ENCODE peak calls at places on chromosome 19, in nine cellular contexts. O is HepG2, R is A549, M is heart left ventricle, E is K562, Q is upper lobe of left lung, D is GM12878, N is right lobe of liver, X is body of pancreas. S is an unnamed sample.

GRCh38 chr19:19487077-19488040 is 28.0 kb downstream of the TSSK6 start:
- ATAC-seq in O (no peak), R (no peak), M (no peak), E (peak), Q (no peak), D (no peak), N (no peak), X (no peak), S (no peak)

GRCh38 chr19:51168571-51169282 is 26.6 kb downstream of the SIGLEC7 start:
- ATAC-seq in O (no peak), R (peak), M (no peak), E (no peak), Q (no peak), D (no peak), N (peak), X (no peak), S (no peak)

GRCh38 chr19:53906211-53907192 is 2.6 kb upstream of the CACNG7 start:
- ATAC-seq in O (peak), R (peak), M (peak), E (peak), Q (peak), D (no peak), N (peak), X (no peak), S (no peak)

GRCh38 chr19:3752492-3752891 is 9.0 kb downstream of the APBA3 start:
- ATAC-seq in O (no peak), R (no peak), M (no peak), E (no peak), Q (no peak), D (no peak), N (peak), X (no peak), S (peak)

GRCh38 chr19:34503546-34504272 is 22.2 kb downstream of the WTIP start:
- ATAC-seq in O (peak), R (no peak), M (peak), E (no peak), Q (no peak), D (no peak), N (peak), X (no peak), S (no peak)

GRCh38 chr19:35479278-35479677 is 11.0 kb downstream of the KRTDAP start:
- ATAC-seq in O (no peak), R (peak), M (no peak), E (no peak), Q (no peak), D (no peak), N (no peak), X (no peak), S (no peak)

GRCh38 chr19:44975444-44975843 is 20.3 kb downstream of the CLPTM1 start:
- ATAC-seq in O (no peak), R (no peak), M (no peak), E (no peak), Q (no peak), D (no peak), N (no peak), X (no peak), S (no peak)

GRCh38 chr19:38402967-38403674 is at the start of gene FAM98C:
- ATAC-seq in O (peak), R (peak), M (peak), E (peak), Q (peak), D (peak), N (peak), X (peak), S (peak)

GRCh38 chr19:57927587-57927986 is 7.6 kb downstream of the ZNF418 start:
- ATAC-seq in O (no peak), R (no peak), M (no peak), E (no peak), Q (no peak), D (no peak), N (no peak), X (no peak), S (no peak)

GRCh38 chr19:33883869-33884519 is 87.3 kb downstream of the KCTD15 start:
- ATAC-seq in O (no peak), R (peak), M (peak), E (no peak), Q (peak), D (no peak), N (peak), X (peak), S (peak)

GRCh38 chr19:4879041-4879440 is 11.6 kb upstream of the PLIN3 start:
- ATAC-seq in O (no peak), R (no peak), M (no peak), E (no peak), Q (no peak), D (no peak), N (no peak), X (no peak), S (no peak)

GRCh38 chr19:19262190-19263057 is 10.7 kb downstream of the TM6SF2 start:
- ATAC-seq in O (peak), R (no peak), M (no peak), E (peak), Q (no peak), D (no peak), N (no peak), X (no peak), S (no peak)

GRCh38 chr19:42152876-42153275 is 20.6 kb upstream of the POU2F2 start:
- ATAC-seq in O (peak), R (peak), M (no peak), E (peak), Q (no peak), D (no peak), N (no peak), X (no peak), S (no peak)

GRCh38 chr19:54373781-54374266 is 9.1 kb upstream of the LAIR1 start:
- ATAC-seq in O (no peak), R (no peak), M (peak), E (peak), Q (peak), D (peak), N (no peak), X (no peak), S (peak)

GRCh38 chr19:4367781-4368127 is 24.4 kb downstream of the MPND start:
- ATAC-seq in O (no peak), R (no peak), M (no peak), E (no peak), Q (no peak), D (no peak), N (no peak), X (no peak), S (no peak)

GRCh38 chr19:49361438-49362047 is 673 bp downstream of the TEAD2 start:
- ATAC-seq in O (peak), R (peak), M (peak), E (peak), Q (peak), D (no peak), N (peak), X (peak), S (peak)

GRCh38 chr19:28313633-28314032 is 899.3 kb downstream of the UQCRFS1 start:
- ATAC-seq in O (no peak), R (no peak), M (peak), E (no peak), Q (no peak), D (no peak), N (no peak), X (peak), S (no peak)

GRCh38 chr19:41325947-41326706 is 16.2 kb downstream of the CCDC97 start:
- ATAC-seq in O (peak), R (no peak), M (peak), E (no peak), Q (no peak), D (peak), N (peak), X (no peak), S (no peak)

GRCh38 chr19:48757089-48757675 is 1.9 kb downstream of the FGF21 start:
- ATAC-seq in O (no peak), R (no peak), M (no peak), E (no peak), Q (no peak), D (no peak), N (peak), X (no peak), S (no peak)

GRCh38 chr19:53594811-53595509 is 36.8 kb upstream of the DPRX start:
- ATAC-seq in O (no peak), R (no peak), M (no peak), E (no peak), Q (no peak), D (no peak), N (peak), X (no peak), S (no peak)

GRCh38 chr19:10227215-10227971 is 3.7 kb downstream of the S1PR2 start:
- ATAC-seq in O (no peak), R (no peak), M (peak), E (no peak), Q (no peak), D (no peak), N (no peak), X (no peak), S (peak)

GRCh38 chr19:48418317-48419064 is 25.0 kb downstream of the GRIN2D start:
- ATAC-seq in O (peak), R (peak), M (no peak), E (peak), Q (no peak), D (peak), N (no peak), X (no peak), S (no peak)

GRCh38 chr19:5052515-5052914 is 83.6 kb downstream of the KDM4B start:
- ATAC-seq in O (no peak), R (no peak), M (no peak), E (peak), Q (no peak), D (no peak), N (no peak), X (no peak), S (no peak)

GRCh38 chr19:9456018-9456689 is 20.8 kb upstream of the ZNF266 start:
- ATAC-seq in O (peak), R (no peak), M (no peak), E (no peak), Q (no peak), D (no peak), N (no peak), X (no peak), S (no peak)

GRCh38 chr19:38583219-38583984 is 34.4 kb downstream of the MAP4K1 start:
- ATAC-seq in O (no peak), R (peak), M (no peak), E (peak), Q (no peak), D (peak), N (peak), X (no peak), S (no peak)

GRCh38 chr19:3655402-3656072 is 28.9 kb upstream of the CACTIN start:
- ATAC-seq in O (no peak), R (no peak), M (peak), E (no peak), Q (no peak), D (no peak), N (no peak), X (no peak), S (peak)

GRCh38 chr19:40689339-40690049 is 957 bp downstream of the NUMBL start:
- ATAC-seq in O (no peak), R (peak), M (no peak), E (peak), Q (no peak), D (no peak), N (no peak), X (no peak), S (no peak)

GRCh38 chr19:19513671-19514070 is 1.7 kb downstream of the TSSK6 start:
- ATAC-seq in O (no peak), R (no peak), M (no peak), E (no peak), Q (no peak), D (no peak), N (no peak), X (no peak), S (no peak)

GRCh38 chr19:2492870-2493269 is 16.9 kb downstream of the GADD45B start:
- ATAC-seq in O (no peak), R (no peak), M (no peak), E (no peak), Q (no peak), D (no peak), N (no peak), X (no peak), S (no peak)

GRCh38 chr19:51788936-51789795 is 5.8 kb upstream of the FPR3 start:
- ATAC-seq in O (no peak), R (no peak), M (peak), E (no peak), Q (peak), D (no peak), N (peak), X (no peak), S (no peak)

GRCh38 chr19:35395762-35396199 is 24.9 kb downstream of the GPR42 start:
- ATAC-seq in O (peak), R (peak), M (peak), E (peak), Q (no peak), D (no peak), N (peak), X (peak), S (no peak)

GRCh38 chr19:43684326-43684725 is 14.4 kb upstream of the PLAUR start:
- ATAC-seq in O (no peak), R (no peak), M (no peak), E (no peak), Q (no peak), D (peak), N (no peak), X (no peak), S (no peak)

GRCh38 chr19:54390942-54391577 is 24.2 kb upstream of the TTYH1 start:
- ATAC-seq in O (peak), R (peak), M (peak), E (peak), Q (peak), D (peak), N (peak), X (no peak), S (no peak)

GRCh38 chr19:3387645-3388589 is 21.5 kb downstream of the NFIC start:
- ATAC-seq in O (no peak), R (peak), M (peak), E (no peak), Q (peak), D (no peak), N (peak), X (peak), S (peak)

GRCh38 chr19:1037553-1038115 is 2.3 kb upstream of the ABCA7 start:
- ATAC-seq in O (no peak), R (no peak), M (no peak), E (no peak), Q (no peak), D (peak), N (no peak), X (no peak), S (no peak)

GRCh38 chr19:1041272-1041834 is 1.4 kb downstream of the ABCA7 start:
- ATAC-seq in O (no peak), R (no peak), M (no peak), E (no peak), Q (no peak), D (no peak), N (no peak), X (no peak), S (no peak)

GRCh38 chr19:1040476-1041271 is 767 bp downstream of the ABCA7 start:
- ATAC-seq in O (peak), R (peak), M (peak), E (peak), Q (peak), D (peak), N (peak), X (peak), S (peak)

GRCh38 chr19:1039646-1040475 is at the start of gene ABCA7:
- ATAC-seq in O (peak), R (peak), M (peak), E (peak), Q (peak), D (peak), N (peak), X (peak), S (peak)

DNA sequence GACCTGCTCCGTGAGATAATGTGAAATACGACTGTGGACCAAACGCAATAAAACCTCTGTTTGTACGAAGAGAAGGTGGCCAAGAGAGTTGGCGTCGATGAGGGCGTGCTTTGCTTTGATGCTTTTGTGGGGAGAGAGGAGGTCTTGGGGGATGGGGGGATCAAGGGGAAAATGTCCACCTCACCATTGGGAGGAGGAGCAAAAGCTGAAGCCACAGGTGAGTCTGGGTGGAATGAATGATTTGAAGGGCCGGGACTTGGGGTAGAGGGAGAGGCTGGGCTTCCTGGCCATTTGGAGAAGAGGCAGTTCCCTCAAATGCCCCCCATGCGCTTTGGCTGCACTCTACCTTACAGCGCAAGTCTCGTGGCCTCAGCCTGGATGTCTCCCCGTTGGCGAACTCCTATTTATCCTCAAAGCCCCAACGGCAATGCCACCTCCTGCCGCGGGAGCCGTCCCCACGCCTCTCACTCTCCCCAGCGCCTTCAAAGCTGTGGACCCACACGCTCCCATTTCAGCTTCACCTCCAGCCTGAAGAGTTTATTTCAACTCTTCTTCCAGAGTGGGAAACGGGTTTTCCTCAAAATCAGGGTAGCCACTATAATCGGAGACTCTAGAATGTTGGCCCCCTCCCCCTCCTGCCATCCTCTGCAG is 787 bp upstream of the ABCA7 start:
- ATAC-seq in O (no peak), R (no peak), M (no peak), E (no peak), Q (no peak), D (no peak), N (no peak), X (no peak), S (no peak)
- H3K4me3 ChIP-seq in O (no peak), R (no peak), M (peak), E (peak), Q (peak), D (peak), N (no peak), X (no peak), S (peak)

GRCh38 chr19:37226248-37226647 is 8.2 kb downstream of the ZNF383 start:
- ATAC-seq in O (no peak), R (no peak), M (no peak), E (no peak), Q (no peak), D (no peak), N (no peak), X (no peak), S (no peak)
- TF ChIP-seq POLR2A in O (no peak), R (no peak), M (no peak), E (no peak), Q (no peak), D (no peak), N (no peak), X (no peak), S (no peak)

GRCh38 chr19:12623361-12624031 is 12.8 kb downstream of the ZNF791 start:
- ATAC-seq in O (no peak), R (no peak), M (no peak), E (no peak), Q (no peak), D (no peak), N (no peak), X (no peak), S (no peak)

GRCh38 chr19:12629215-12629614 is 18.5 kb downstream of the ZNF791 start:
- ATAC-seq in O (no peak), R (no peak), M (no peak), E (no peak), Q (no peak), D (no peak), N (no peak), X (no peak), S (no peak)

GRCh38 chr19:12628040-12629022 is 17.6 kb downstream of the ZNF791 start:
- ATAC-seq in O (no peak), R (no peak), M (no peak), E (no peak), Q (no peak), D (no peak), N (no peak), X (no peak), S (no peak)

DNA sequence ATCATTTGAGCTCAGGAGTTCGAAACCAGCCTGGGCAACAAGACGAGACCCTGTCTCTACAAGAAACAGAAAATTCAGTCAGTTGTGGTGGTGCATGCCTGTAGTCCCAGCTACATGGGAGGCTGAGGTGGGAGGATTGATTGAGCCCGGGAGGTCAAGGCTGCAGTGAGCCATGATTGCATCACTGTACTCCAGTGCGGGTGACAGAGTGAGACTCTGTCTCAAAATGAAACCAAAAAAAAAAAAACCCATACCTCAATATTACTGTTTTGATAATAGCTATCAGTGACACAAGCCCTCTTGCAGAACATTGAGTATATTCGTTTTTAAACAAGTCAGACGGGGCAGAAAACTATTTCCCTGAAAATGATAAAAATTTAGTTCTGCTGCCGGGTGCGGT is 16.2 kb downstream of the ZNF791 start:
- ATAC-seq in O (no peak), R (no peak), M (no peak), E (no peak), Q (no peak), D (no peak), N (no peak), X (no peak), S (no peak)
- H3K4me3 ChIP-seq in O (no peak), R (no peak), M (no peak), E (no peak), Q (no peak), D (no peak), N (no peak), X (no peak), S (no peak)

DNA sequence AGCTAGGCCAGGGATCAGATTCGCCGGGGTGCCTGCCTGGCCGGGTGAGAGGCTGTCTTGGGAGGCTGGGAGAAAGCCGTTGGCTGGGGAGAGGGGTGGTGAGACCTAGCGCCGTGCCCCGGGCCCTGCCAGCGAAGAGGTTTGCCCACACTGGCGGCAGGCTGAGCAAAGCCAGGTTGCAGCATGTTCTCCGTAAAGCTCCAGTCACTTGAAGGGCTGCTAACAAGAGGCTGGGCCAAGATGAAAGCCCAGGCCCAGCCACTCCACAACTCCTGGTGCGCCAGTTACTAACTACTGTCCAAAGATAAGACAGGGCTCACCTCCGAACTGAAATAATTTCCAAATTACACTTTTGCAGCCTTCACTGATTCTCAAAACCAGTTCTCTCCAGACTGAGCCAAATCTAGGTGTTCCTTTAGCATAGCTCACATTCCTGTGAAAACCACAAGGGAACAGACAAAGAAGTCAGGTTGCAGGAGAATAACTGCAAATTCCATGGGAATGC is 16.3 kb downstream of the ELAVL1 start:
- ATAC-seq in O (no peak), R (no peak), M (peak), E (no peak), Q (peak), D (no peak), N (no peak), X (no peak), S (no peak)
- TF ChIP-seq POLR2A in O (no peak), R (no peak), M (no peak), E (no peak), Q (no peak), D (no peak), N (no peak), X (no peak), S (no peak)

DNA sequence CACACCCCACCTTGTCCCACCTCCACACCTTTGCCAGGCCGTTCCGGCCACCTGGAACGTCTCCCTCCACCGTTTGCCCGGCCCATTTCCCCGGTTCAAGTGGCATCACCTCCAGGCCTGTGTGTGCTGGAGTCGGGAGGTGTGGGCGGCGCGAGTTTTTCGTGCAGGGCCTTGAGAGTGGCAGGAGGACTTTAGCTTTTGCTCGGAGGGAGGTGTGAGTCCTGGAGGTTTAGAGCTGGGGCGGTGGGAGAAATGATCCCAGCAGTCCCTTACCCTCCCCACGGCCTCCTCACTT is 4.3 kb upstream of the PALM start:
- ATAC-seq in O (no peak), R (no peak), M (no peak), E (no peak), Q (no peak), D (no peak), N (no peak), X (no peak), S (no peak)
- H3K4me3 ChIP-seq in O (peak), R (no peak), M (no peak), E (peak), Q (peak), D (no peak), N (no peak), X (no peak), S (no peak)